ENCODE peak calls at places on chromosomes 6 and 20, in seven cellular contexts. One of them, this sample, is unnamed.

GRCh38 chr20:35588397-35588796 is 27.2 kb upstream of the SPAG4 start:
- DNase-seq in CD4-positive, alpha-beta T cell: no peak
- DNase-seq in IMR-90: no peak
- DNase-seq in NCI-H460: no peak
- DNase-seq in amniotic stem cell: no peak
- DNase-seq in neuronal stem cell: no peak
- DNase-seq in GM06990: no peak
- DNase-seq in this sample: no peak

GRCh38 chr20:63155266-63156165 is 60.4 kb downstream of the YTHDF1 start:
- DNase-seq in CD4-positive, alpha-beta T cell: no peak
- DNase-seq in IMR-90: no peak
- DNase-seq in NCI-H460: no peak
- DNase-seq in amniotic stem cell: no peak
- DNase-seq in neuronal stem cell: no peak
- DNase-seq in GM06990: no peak
- DNase-seq in this sample: no peak

GRCh38 chr6:2542858-2543218 is 207.9 kb downstream of the MYLK4 start:
- DNase-seq in CD4-positive, alpha-beta T cell: no peak
- DNase-seq in IMR-90: peak; percentile 89
- DNase-seq in NCI-H460: no peak
- DNase-seq in amniotic stem cell: peak; percentile 53
- DNase-seq in neuronal stem cell: no peak
- DNase-seq in GM06990: peak; percentile 41
- DNase-seq in this sample: peak; percentile 32

GRCh38 chr20:52926505-52926904 is 45.7 kb upstream of the TSHZ2 start:
- DNase-seq in CD4-positive, alpha-beta T cell: no peak
- DNase-seq in IMR-90: no peak
- DNase-seq in NCI-H460: no peak
- DNase-seq in amniotic stem cell: no peak
- DNase-seq in neuronal stem cell: no peak
- DNase-seq in GM06990: no peak
- DNase-seq in this sample: no peak

GRCh38 chr6:150169609-150170008 is 26.8 kb downstream of the PPP1R14C start:
- DNase-seq in CD4-positive, alpha-beta T cell: no peak
- DNase-seq in IMR-90: peak; percentile 81
- DNase-seq in NCI-H460: no peak
- DNase-seq in amniotic stem cell: peak; percentile 42
- DNase-seq in neuronal stem cell: no peak
- DNase-seq in GM06990: peak; percentile 37
- DNase-seq in this sample: peak; percentile 68

GRCh38 chr6:25555188-25555587 is 96.8 kb upstream of the SCGN start:
- DNase-seq in CD4-positive, alpha-beta T cell: no peak
- DNase-seq in IMR-90: no peak
- DNase-seq in NCI-H460: no peak
- DNase-seq in amniotic stem cell: no peak
- DNase-seq in neuronal stem cell: no peak
- DNase-seq in GM06990: no peak
- DNase-seq in this sample: no peak

GRCh38 chr6:4354181-4354580 is 218.8 kb upstream of the ECI2 start:
- DNase-seq in CD4-positive, alpha-beta T cell: no peak
- DNase-seq in IMR-90: no peak
- DNase-seq in NCI-H460: no peak
- DNase-seq in amniotic stem cell: no peak
- DNase-seq in neuronal stem cell: no peak
- DNase-seq in GM06990: no peak
- DNase-seq in this sample: no peak

GRCh38 chr20:51269671-51270070 is 246.8 kb upstream of the KCNG1 start:
- DNase-seq in CD4-positive, alpha-beta T cell: no peak
- DNase-seq in IMR-90: no peak
- DNase-seq in NCI-H460: no peak
- DNase-seq in amniotic stem cell: no peak
- DNase-seq in neuronal stem cell: no peak
- DNase-seq in GM06990: no peak
- DNase-seq in this sample: no peak

GRCh38 chr20:33521461-33521860 is 31.6 kb downstream of the CBFA2T2 start:
- DNase-seq in CD4-positive, alpha-beta T cell: no peak
- DNase-seq in IMR-90: no peak
- DNase-seq in NCI-H460: no peak
- DNase-seq in amniotic stem cell: no peak
- DNase-seq in neuronal stem cell: no peak
- DNase-seq in GM06990: no peak
- DNase-seq in this sample: no peak

GRCh38 chr6:161186173-161186769 is 87.6 kb downstream of the AGPAT4 start:
- DNase-seq in CD4-positive, alpha-beta T cell: no peak
- DNase-seq in IMR-90: peak; percentile 90
- DNase-seq in NCI-H460: no peak
- DNase-seq in amniotic stem cell: peak; percentile 31
- DNase-seq in neuronal stem cell: no peak
- DNase-seq in GM06990: no peak
- DNase-seq in this sample: peak; percentile 89

GRCh38 chr20:18989736-18990474 is 176.3 kb downstream of the SCP2D1 start:
- DNase-seq in CD4-positive, alpha-beta T cell: no peak
- DNase-seq in IMR-90: no peak
- DNase-seq in NCI-H460: no peak
- DNase-seq in amniotic stem cell: no peak
- DNase-seq in neuronal stem cell: no peak
- DNase-seq in GM06990: no peak
- DNase-seq in this sample: no peak

GRCh38 chr6:107712523-107713213 is 111.4 kb downstream of the SCML4 start:
- DNase-seq in CD4-positive, alpha-beta T cell: no peak
- DNase-seq in IMR-90: peak; percentile 86
- DNase-seq in NCI-H460: no peak
- DNase-seq in amniotic stem cell: no peak
- DNase-seq in neuronal stem cell: no peak
- DNase-seq in GM06990: no peak
- DNase-seq in this sample: peak; percentile 44

GRCh38 chr6:163483107-163483506 is 68.6 kb downstream of the QKI start:
- DNase-seq in CD4-positive, alpha-beta T cell: no peak
- DNase-seq in IMR-90: no peak
- DNase-seq in NCI-H460: no peak
- DNase-seq in amniotic stem cell: no peak
- DNase-seq in neuronal stem cell: no peak
- DNase-seq in GM06990: no peak
- DNase-seq in this sample: no peak

GRCh38 chr6:89792881-89793280 is 26.7 kb downstream of the MDN1 start:
- DNase-seq in CD4-positive, alpha-beta T cell: no peak
- DNase-seq in IMR-90: peak; percentile 16
- DNase-seq in NCI-H460: peak; percentile 12
- DNase-seq in amniotic stem cell: no peak
- DNase-seq in neuronal stem cell: no peak
- DNase-seq in GM06990: no peak
- DNase-seq in this sample: peak; percentile 46

GRCh38 chr20:5353624-5354496 is 37.1 kb upstream of the PROKR2 start:
- DNase-seq in CD4-positive, alpha-beta T cell: no peak
- DNase-seq in IMR-90: peak; percentile 44
- DNase-seq in NCI-H460: no peak
- DNase-seq in amniotic stem cell: no peak
- DNase-seq in neuronal stem cell: no peak
- DNase-seq in GM06990: no peak
- DNase-seq in this sample: peak; percentile 73

This sample was measured in EH.